ENCODE peak calls at places on chromosomes 2 and 18, in nine cellular contexts. One of them, this sample, is unnamed.

GRCh38 chr2:52676056-52676455 is 1091.5 kb upstream of the CHAC2 start:
- DNase-seq in fibroblast of gingiva: no peak
- DNase-seq in activated naive CD4-positive, alpha-beta T cell: no peak
- DNase-seq in HFFc6: no peak
- DNase-seq in tibial artery: no peak
- DNase-seq in IMR-90: peak
- DNase-seq in HL-60: no peak
- DNase-seq in GM12865: no peak
- DNase-seq in NCI-H460: no peak
- DNase-seq in this sample: no peak

GRCh38 chr18:7978834-7979233 is 411.7 kb downstream of the PTPRM start:
- DNase-seq in fibroblast of gingiva: no peak
- DNase-seq in activated naive CD4-positive, alpha-beta T cell: no peak
- DNase-seq in HFFc6: no peak
- DNase-seq in tibial artery: no peak
- DNase-seq in IMR-90: no peak
- DNase-seq in HL-60: no peak
- DNase-seq in GM12865: no peak
- DNase-seq in NCI-H460: no peak
- DNase-seq in this sample: no peak

GRCh38 chr2:173307287-173307686 is 47.4 kb upstream of the CDCA7 start:
- DNase-seq in fibroblast of gingiva: no peak
- DNase-seq in activated naive CD4-positive, alpha-beta T cell: no peak
- DNase-seq in HFFc6: no peak
- DNase-seq in tibial artery: no peak
- DNase-seq in IMR-90: no peak
- DNase-seq in HL-60: no peak
- DNase-seq in GM12865: peak
- DNase-seq in NCI-H460: no peak
- DNase-seq in this sample: no peak

GRCh38 chr2:169462896-169463695 is 16.2 kb upstream of the BBS5 start:
- DNase-seq in fibroblast of gingiva: peak
- DNase-seq in activated naive CD4-positive, alpha-beta T cell: no peak
- DNase-seq in HFFc6: peak
- DNase-seq in tibial artery: no peak
- DNase-seq in IMR-90: peak
- DNase-seq in HL-60: no peak
- DNase-seq in GM12865: no peak
- DNase-seq in NCI-H460: no peak
- DNase-seq in this sample: no peak

GRCh38 chr2:178891265-178891958 is 84.2 kb upstream of the TTN start:
- DNase-seq in fibroblast of gingiva: peak
- DNase-seq in activated naive CD4-positive, alpha-beta T cell: peak
- DNase-seq in HFFc6: peak
- DNase-seq in tibial artery: peak
- DNase-seq in IMR-90: peak
- DNase-seq in HL-60: no peak
- DNase-seq in GM12865: peak
- DNase-seq in NCI-H460: peak
- DNase-seq in this sample: no peak

GRCh38 chr18:78857252-78858150 is 122.1 kb upstream of the SALL3 start:
- DNase-seq in fibroblast of gingiva: no peak
- DNase-seq in activated naive CD4-positive, alpha-beta T cell: no peak
- DNase-seq in HFFc6: no peak
- DNase-seq in tibial artery: no peak
- DNase-seq in IMR-90: no peak
- DNase-seq in HL-60: no peak
- DNase-seq in GM12865: no peak
- DNase-seq in NCI-H460: no peak
- DNase-seq in this sample: no peak

GRCh38 chr2:220096406-220096805 is 469.0 kb downstream of the SLC4A3 start:
- DNase-seq in fibroblast of gingiva: no peak
- DNase-seq in activated naive CD4-positive, alpha-beta T cell: no peak
- DNase-seq in HFFc6: peak
- DNase-seq in tibial artery: no peak
- DNase-seq in IMR-90: peak
- DNase-seq in HL-60: no peak
- DNase-seq in GM12865: no peak
- DNase-seq in NCI-H460: no peak
- DNase-seq in this sample: no peak

GRCh38 chr2:8277921-8278571 is 403.8 kb upstream of the ID2 start:
- DNase-seq in fibroblast of gingiva: no peak
- DNase-seq in activated naive CD4-positive, alpha-beta T cell: no peak
- DNase-seq in HFFc6: no peak
- DNase-seq in tibial artery: no peak
- DNase-seq in IMR-90: no peak
- DNase-seq in HL-60: no peak
- DNase-seq in GM12865: peak
- DNase-seq in NCI-H460: no peak
- DNase-seq in this sample: no peak

GRCh38 chr2:31979966-31980365 is 30.8 kb downstream of the MEMO1 start:
- DNase-seq in fibroblast of gingiva: peak
- DNase-seq in activated naive CD4-positive, alpha-beta T cell: no peak
- DNase-seq in HFFc6: no peak
- DNase-seq in tibial artery: no peak
- DNase-seq in IMR-90: no peak
- DNase-seq in HL-60: no peak
- DNase-seq in GM12865: no peak
- DNase-seq in NCI-H460: no peak
- DNase-seq in this sample: no peak

GRCh38 chr2:228447266-228447915 is 265.9 kb upstream of the SPHKAP start:
- DNase-seq in fibroblast of gingiva: no peak
- DNase-seq in activated naive CD4-positive, alpha-beta T cell: no peak
- DNase-seq in HFFc6: peak
- DNase-seq in tibial artery: no peak
- DNase-seq in IMR-90: no peak
- DNase-seq in HL-60: no peak
- DNase-seq in GM12865: no peak
- DNase-seq in NCI-H460: no peak
- DNase-seq in this sample: no peak

GRCh38 chr2:99970292-99970868 is 172.0 kb downstream of the AFF3 start:
- DNase-seq in fibroblast of gingiva: no peak
- DNase-seq in activated naive CD4-positive, alpha-beta T cell: no peak
- DNase-seq in HFFc6: no peak
- DNase-seq in tibial artery: no peak
- DNase-seq in IMR-90: peak
- DNase-seq in HL-60: peak
- DNase-seq in GM12865: no peak
- DNase-seq in NCI-H460: no peak
- DNase-seq in this sample: no peak

GRCh38 chr2:196336206-196336605 is 164.8 kb upstream of the STK17B start:
- DNase-seq in fibroblast of gingiva: no peak
- DNase-seq in activated naive CD4-positive, alpha-beta T cell: no peak
- DNase-seq in HFFc6: no peak
- DNase-seq in tibial artery: no peak
- DNase-seq in IMR-90: peak
- DNase-seq in HL-60: no peak
- DNase-seq in GM12865: no peak
- DNase-seq in NCI-H460: no peak
- DNase-seq in this sample: no peak

GRCh38 chr2:112996635-112997034 is 8.6 kb upstream of the IL36A start:
- DNase-seq in fibroblast of gingiva: no peak
- DNase-seq in activated naive CD4-positive, alpha-beta T cell: no peak
- DNase-seq in HFFc6: no peak
- DNase-seq in tibial artery: no peak
- DNase-seq in IMR-90: no peak
- DNase-seq in HL-60: no peak
- DNase-seq in GM12865: peak
- DNase-seq in NCI-H460: no peak
- DNase-seq in this sample: no peak

GRCh38 chr18:76699923-76700322 is 122.4 kb upstream of the ZNF236 start:
- DNase-seq in fibroblast of gingiva: no peak
- DNase-seq in activated naive CD4-positive, alpha-beta T cell: no peak
- DNase-seq in HFFc6: no peak
- DNase-seq in tibial artery: no peak
- DNase-seq in IMR-90: no peak
- DNase-seq in HL-60: no peak
- DNase-seq in GM12865: no peak
- DNase-seq in NCI-H460: no peak
- DNase-seq in this sample: no peak

GRCh38 chr2:102313950-102314349 is 2.6 kb downstream of the IL1RL1 start:
- DNase-seq in fibroblast of gingiva: no peak
- DNase-seq in activated naive CD4-positive, alpha-beta T cell: no peak
- DNase-seq in HFFc6: no peak
- DNase-seq in tibial artery: no peak
- DNase-seq in IMR-90: peak
- DNase-seq in HL-60: no peak
- DNase-seq in GM12865: no peak
- DNase-seq in NCI-H460: no peak
- DNase-seq in this sample: no peak

GRCh38 chr18:79393181-79393598 is 2.5 kb upstream of the NFATC1 start:
- DNase-seq in fibroblast of gingiva: no peak
- DNase-seq in activated naive CD4-positive, alpha-beta T cell: no peak
- DNase-seq in HFFc6: no peak
- DNase-seq in tibial artery: no peak
- DNase-seq in IMR-90: no peak
- DNase-seq in HL-60: no peak
- DNase-seq in GM12865: no peak
- DNase-seq in NCI-H460: no peak
- DNase-seq in this sample: no peak

GRCh38 chr2:230671117-230671516 is 41.5 kb upstream of the CAB39 start:
- DNase-seq in fibroblast of gingiva: no peak
- DNase-seq in activated naive CD4-positive, alpha-beta T cell: no peak
- DNase-seq in HFFc6: peak
- DNase-seq in tibial artery: no peak
- DNase-seq in IMR-90: peak
- DNase-seq in HL-60: no peak
- DNase-seq in GM12865: no peak
- DNase-seq in NCI-H460: no peak
- DNase-seq in this sample: no peak

GRCh38 chr18:3671181-3671580 is 221.2 kb downstream of the TGIF1 start:
- DNase-seq in fibroblast of gingiva: no peak
- DNase-seq in activated naive CD4-positive, alpha-beta T cell: no peak
- DNase-seq in HFFc6: no peak
- DNase-seq in tibial artery: no peak
- DNase-seq in IMR-90: peak
- DNase-seq in HL-60: no peak
- DNase-seq in GM12865: no peak
- DNase-seq in NCI-H460: no peak
- DNase-seq in this sample: no peak

GRCh38 chr2:106232633-106233032 is 38.5 kb upstream of the UXS1 start:
- DNase-seq in fibroblast of gingiva: no peak
- DNase-seq in activated naive CD4-positive, alpha-beta T cell: no peak
- DNase-seq in HFFc6: no peak
- DNase-seq in tibial artery: no peak
- DNase-seq in IMR-90: no peak
- DNase-seq in HL-60: no peak
- DNase-seq in GM12865: no peak
- DNase-seq in NCI-H460: no peak
- DNase-seq in this sample: no peak

This sample was measured in CD14-positive monocyte.